ENCODE peak calls at places on chromosomes 5 and 9, in six cellular contexts. One of them, this sample, is unnamed.

GRCh38 chr5:124961517-124961916 is 215.1 kb upstream of the ZNF608 start:
- DNase-seq in NB4: peak
- DNase-seq in mesothelial cell of epicardium: no peak
- DNase-seq in AG04450: no peak
- DNase-seq in EL: no peak
- DNase-seq in activated gamma-delta T cell treated with Interleukin-2 at 50 U/mL for 16 hours: no peak
- DNase-seq in this sample: no peak

GRCh38 chr5:104412649-104413240 is 850.2 kb upstream of the NUDT12 start:
- DNase-seq in NB4: peak
- DNase-seq in activated gamma-delta T cell treated with Interleukin-2 at 50 U/mL for 16 hours: no peak
- DNase-seq in mesothelial cell of epicardium: no peak
- DNase-seq in EL: no peak
- DNase-seq in AG04450: no peak
- DNase-seq in this sample: peak

GRCh38 chr9:129509508-129509907 is 111.4 kb downstream of the C9orf50 start:
- DNase-seq in AG04450: peak
- DNase-seq in mesothelial cell of epicardium: no peak
- DNase-seq in EL: peak
- DNase-seq in activated gamma-delta T cell treated with Interleukin-2 at 50 U/mL for 16 hours: no peak
- DNase-seq in NB4: no peak
- DNase-seq in this sample: no peak

GRCh38 chr5:142287096-142287972 is 37.5 kb downstream of the SPRY4 start:
- DNase-seq in activated gamma-delta T cell treated with Interleukin-2 at 50 U/mL for 16 hours: no peak
- DNase-seq in NB4: no peak
- DNase-seq in EL: no peak
- DNase-seq in mesothelial cell of epicardium: no peak
- DNase-seq in AG04450: no peak
- DNase-seq in this sample: no peak

GRCh38 chr5:57736716-57737115 is 254.1 kb upstream of the ACTBL2 start:
- DNase-seq in EL: no peak
- DNase-seq in mesothelial cell of epicardium: no peak
- DNase-seq in activated gamma-delta T cell treated with Interleukin-2 at 50 U/mL for 16 hours: no peak
- DNase-seq in NB4: no peak
- DNase-seq in AG04450: no peak
- DNase-seq in this sample: no peak

GRCh38 chr9:10331157-10331556 is 281.6 kb downstream of the PTPRD start:
- DNase-seq in NB4: no peak
- DNase-seq in activated gamma-delta T cell treated with Interleukin-2 at 50 U/mL for 16 hours: no peak
- DNase-seq in AG04450: no peak
- DNase-seq in EL: no peak
- DNase-seq in mesothelial cell of epicardium: no peak
- DNase-seq in this sample: no peak

GRCh38 chr5:110055301-110055700 is 365.6 kb downstream of the MAN2A1 start:
- DNase-seq in AG04450: no peak
- DNase-seq in EL: no peak
- DNase-seq in NB4: no peak
- DNase-seq in activated gamma-delta T cell treated with Interleukin-2 at 50 U/mL for 16 hours: no peak
- DNase-seq in mesothelial cell of epicardium: no peak
- DNase-seq in this sample: no peak

GRCh38 chr5:92222449-92222848 is 839.3 kb upstream of the ARRDC3 start:
- DNase-seq in activated gamma-delta T cell treated with Interleukin-2 at 50 U/mL for 16 hours: no peak
- DNase-seq in mesothelial cell of epicardium: no peak
- DNase-seq in AG04450: no peak
- DNase-seq in EL: no peak
- DNase-seq in NB4: no peak
- DNase-seq in this sample: no peak

GRCh38 chr5:131634666-131634995 is 398 bp downstream of the RAPGEF6 start:
- DNase-seq in EL: peak
- DNase-seq in NB4: peak
- DNase-seq in mesothelial cell of epicardium: peak
- DNase-seq in AG04450: no peak
- DNase-seq in activated gamma-delta T cell treated with Interleukin-2 at 50 U/mL for 16 hours: peak
- DNase-seq in this sample: peak

GRCh38 chr5:126391386-126391785 is 31.8 kb upstream of the GRAMD2B start:
- DNase-seq in activated gamma-delta T cell treated with Interleukin-2 at 50 U/mL for 16 hours: no peak
- DNase-seq in AG04450: no peak
- DNase-seq in EL: no peak
- DNase-seq in mesothelial cell of epicardium: no peak
- DNase-seq in NB4: no peak
- DNase-seq in this sample: no peak

GRCh38 chr5:5330723-5331530 is 91.5 kb upstream of the ICE1 start:
- DNase-seq in AG04450: no peak
- DNase-seq in activated gamma-delta T cell treated with Interleukin-2 at 50 U/mL for 16 hours: no peak
- DNase-seq in EL: no peak
- DNase-seq in mesothelial cell of epicardium: no peak
- DNase-seq in NB4: no peak
- DNase-seq in this sample: no peak

GRCh38 chr5:112914584-112914983 is 7.4 kb downstream of the REEP5 start:
- DNase-seq in activated gamma-delta T cell treated with Interleukin-2 at 50 U/mL for 16 hours: no peak
- DNase-seq in AG04450: no peak
- DNase-seq in NB4: no peak
- DNase-seq in mesothelial cell of epicardium: no peak
- DNase-seq in EL: peak
- DNase-seq in this sample: no peak

GRCh38 chr5:42543774-42544173 is 120.5 kb downstream of the GHR start:
- DNase-seq in NB4: no peak
- DNase-seq in mesothelial cell of epicardium: no peak
- DNase-seq in AG04450: no peak
- DNase-seq in activated gamma-delta T cell treated with Interleukin-2 at 50 U/mL for 16 hours: no peak
- DNase-seq in EL: no peak
- DNase-seq in this sample: no peak

GRCh38 chr9:26260238-26260637 is 582.0 kb upstream of the TUSC1 start:
- DNase-seq in NB4: no peak
- DNase-seq in AG04450: no peak
- DNase-seq in mesothelial cell of epicardium: no peak
- DNase-seq in activated gamma-delta T cell treated with Interleukin-2 at 50 U/mL for 16 hours: no peak
- DNase-seq in EL: peak
- DNase-seq in this sample: no peak

GRCh38 chr9:123318961-123319421 is 37.0 kb upstream of the CRB2 start:
- DNase-seq in NB4: no peak
- DNase-seq in EL: no peak
- DNase-seq in AG04450: no peak
- DNase-seq in activated gamma-delta T cell treated with Interleukin-2 at 50 U/mL for 16 hours: no peak
- DNase-seq in mesothelial cell of epicardium: no peak
- DNase-seq in this sample: peak

GRCh38 chr5:54654211-54654610 is 136.7 kb downstream of the SNX18 start:
- DNase-seq in mesothelial cell of epicardium: no peak
- DNase-seq in EL: no peak
- DNase-seq in NB4: peak
- DNase-seq in activated gamma-delta T cell treated with Interleukin-2 at 50 U/mL for 16 hours: no peak
- DNase-seq in AG04450: no peak
- DNase-seq in this sample: no peak

GRCh38 chr5:100797863-100798262 is 105.2 kb downstream of the ST8SIA4 start:
- DNase-seq in activated gamma-delta T cell treated with Interleukin-2 at 50 U/mL for 16 hours: no peak
- DNase-seq in mesothelial cell of epicardium: no peak
- DNase-seq in NB4: no peak
- DNase-seq in EL: no peak
- DNase-seq in AG04450: no peak
- DNase-seq in this sample: no peak

GRCh38 chr9:93574091-93574899 is 2.1 kb upstream of the PHF2 start:
- DNase-seq in NB4: no peak
- DNase-seq in AG04450: no peak
- DNase-seq in mesothelial cell of epicardium: no peak
- DNase-seq in activated gamma-delta T cell treated with Interleukin-2 at 50 U/mL for 16 hours: no peak
- DNase-seq in EL: no peak
- DNase-seq in this sample: no peak

GRCh38 chr5:143352691-143353090 is 50.8 kb downstream of the NR3C1 start:
- DNase-seq in mesothelial cell of epicardium: no peak
- DNase-seq in EL: no peak
- DNase-seq in NB4: no peak
- DNase-seq in AG04450: no peak
- DNase-seq in activated gamma-delta T cell treated with Interleukin-2 at 50 U/mL for 16 hours: peak
- DNase-seq in this sample: no peak

GRCh38 chr5:139690385-139691274 is 42.5 kb downstream of the CXXC5 start:
- DNase-seq in EL: peak
- DNase-seq in activated gamma-delta T cell treated with Interleukin-2 at 50 U/mL for 16 hours: no peak
- DNase-seq in AG04450: no peak
- DNase-seq in NB4: no peak
- DNase-seq in mesothelial cell of epicardium: no peak
- DNase-seq in this sample: no peak

GRCh38 chr9:125632321-125633115 is 74.5 kb downstream of the MAPKAP1 start:
- DNase-seq in activated gamma-delta T cell treated with Interleukin-2 at 50 U/mL for 16 hours: no peak
- DNase-seq in AG04450: no peak
- DNase-seq in NB4: peak
- DNase-seq in mesothelial cell of epicardium: no peak
- DNase-seq in EL: peak
- DNase-seq in this sample: no peak

GRCh38 chr9:114606597-114607207 is 4.4 kb upstream of the TMEM268 start:
- DNase-seq in mesothelial cell of epicardium: no peak
- DNase-seq in EL: peak
- DNase-seq in activated gamma-delta T cell treated with Interleukin-2 at 50 U/mL for 16 hours: no peak
- DNase-seq in AG04450: no peak
- DNase-seq in NB4: peak
- DNase-seq in this sample: no peak

GRCh38 chr5:57577432-57578175 is 95.0 kb upstream of the ACTBL2 start:
- DNase-seq in AG04450: no peak
- DNase-seq in mesothelial cell of epicardium: no peak
- DNase-seq in NB4: no peak
- DNase-seq in activated gamma-delta T cell treated with Interleukin-2 at 50 U/mL for 16 hours: no peak
- DNase-seq in EL: no peak
- DNase-seq in this sample: no peak

GRCh38 chr9:87465791-87466190 is 31.9 kb upstream of the DAPK1 start:
- DNase-seq in EL: no peak
- DNase-seq in mesothelial cell of epicardium: no peak
- DNase-seq in activated gamma-delta T cell treated with Interleukin-2 at 50 U/mL for 16 hours: no peak
- DNase-seq in NB4: no peak
- DNase-seq in AG04450: no peak
- DNase-seq in this sample: no peak

GRCh38 chr5:77915346-77915745 is 139.2 kb upstream of the TBCA start:
- DNase-seq in mesothelial cell of epicardium: no peak
- DNase-seq in activated gamma-delta T cell treated with Interleukin-2 at 50 U/mL for 16 hours: no peak
- DNase-seq in EL: no peak
- DNase-seq in AG04450: no peak
- DNase-seq in NB4: no peak
- DNase-seq in this sample: no peak

GRCh38 chr9:96274939-96275338 is 27.0 kb downstream of the HSD17B3 start:
- DNase-seq in EL: no peak
- DNase-seq in mesothelial cell of epicardium: no peak
- DNase-seq in NB4: no peak
- DNase-seq in AG04450: no peak
- DNase-seq in activated gamma-delta T cell treated with Interleukin-2 at 50 U/mL for 16 hours: no peak
- DNase-seq in this sample: no peak

GRCh38 chr5:137629646-137630045 is 106.2 kb downstream of the KLHL3 start:
- DNase-seq in AG04450: no peak
- DNase-seq in mesothelial cell of epicardium: no peak
- DNase-seq in NB4: peak
- DNase-seq in activated gamma-delta T cell treated with Interleukin-2 at 50 U/mL for 16 hours: no peak
- DNase-seq in EL: peak
- DNase-seq in this sample: peak

GRCh38 chr5:144205141-144205551 is 34.5 kb downstream of the KCTD16 start:
- DNase-seq in EL: peak
- DNase-seq in NB4: no peak
- DNase-seq in activated gamma-delta T cell treated with Interleukin-2 at 50 U/mL for 16 hours: no peak
- DNase-seq in AG04450: no peak
- DNase-seq in mesothelial cell of epicardium: peak
- DNase-seq in this sample: no peak

GRCh38 chr9:130936285-130937117 is 2.5 kb downstream of the FIBCD1 start:
- DNase-seq in EL: peak
- DNase-seq in NB4: peak
- DNase-seq in mesothelial cell of epicardium: no peak
- DNase-seq in activated gamma-delta T cell treated with Interleukin-2 at 50 U/mL for 16 hours: no peak
- DNase-seq in AG04450: no peak
- DNase-seq in this sample: peak

GRCh38 chr5:95901676-95902646 is 59.7 kb downstream of the ELL2 start:
- DNase-seq in EL: peak
- DNase-seq in NB4: peak
- DNase-seq in activated gamma-delta T cell treated with Interleukin-2 at 50 U/mL for 16 hours: no peak
- DNase-seq in mesothelial cell of epicardium: no peak
- DNase-seq in AG04450: no peak
- DNase-seq in this sample: no peak

GRCh38 chr5:124263680-124264491 is 482.6 kb downstream of the ZNF608 start:
- DNase-seq in NB4: no peak
- DNase-seq in activated gamma-delta T cell treated with Interleukin-2 at 50 U/mL for 16 hours: no peak
- DNase-seq in mesothelial cell of epicardium: no peak
- DNase-seq in EL: no peak
- DNase-seq in AG04450: no peak
- DNase-seq in this sample: no peak

GRCh38 chr9:110103257-110103656 is 104.7 kb downstream of the C9orf152 start:
- DNase-seq in mesothelial cell of epicardium: no peak
- DNase-seq in activated gamma-delta T cell treated with Interleukin-2 at 50 U/mL for 16 hours: no peak
- DNase-seq in AG04450: no peak
- DNase-seq in EL: no peak
- DNase-seq in NB4: no peak
- DNase-seq in this sample: no peak

GRCh38 chr5:35082530-35082929 is 34.8 kb upstream of the AGXT2 start:
- DNase-seq in NB4: no peak
- DNase-seq in AG04450: no peak
- DNase-seq in activated gamma-delta T cell treated with Interleukin-2 at 50 U/mL for 16 hours: no peak
- DNase-seq in mesothelial cell of epicardium: no peak
- DNase-seq in EL: no peak
- DNase-seq in this sample: no peak

GRCh38 chr5:7770436-7770835 is 80.5 kb downstream of the CFAP90 start:
- DNase-seq in NB4: no peak
- DNase-seq in activated gamma-delta T cell treated with Interleukin-2 at 50 U/mL for 16 hours: no peak
- DNase-seq in AG04450: no peak
- DNase-seq in mesothelial cell of epicardium: no peak
- DNase-seq in EL: no peak
- DNase-seq in this sample: no peak

GRCh38 chr9:15142903-15143534 is 164.0 kb downstream of the TTC39B start:
- DNase-seq in activated gamma-delta T cell treated with Interleukin-2 at 50 U/mL for 16 hours: no peak
- DNase-seq in EL: peak
- DNase-seq in AG04450: peak
- DNase-seq in NB4: peak
- DNase-seq in mesothelial cell of epicardium: no peak
- DNase-seq in this sample: peak